ENCODE peak calls at places on chromosomes 13 and 19, in eight cellular contexts. E is HTR-8/SVneo; F is AG08395; Q is stimulated activated CD8-positive, alpha-beta memory T cell treated with anti-CD3 and anti-CD28 coated beads, Interleukin-15, amount 100 ng/mL, for 24 hours; V is WTC11; J is M059J; O is LHCN-M2; P is stimulated activated CD4-positive, alpha-beta T cell treated with anti-CD3 and anti-CD28 coated beads, Interleukin-2, amount 100 ng/mL, for 48 hours. X is an unnamed sample.

GRCh38 chr19:32767951-32768679 is 48.5 kb downstream of the TDRD12 start:
- DNase-seq in V (no peak), J (no peak), Q (no peak), O (peak; percentile 20), P (no peak), E (no peak), F (no peak), X (no peak)

GRCh38 chr13:50375792-50376191 is 360.5 kb downstream of the KCNRG start:
- DNase-seq in V (no peak), E (no peak), Q (no peak), F (peak; percentile 77), P (no peak), J (peak; percentile 90), O (peak; percentile 94), X (no peak)

GRCh38 chr13:53281677-53282076 is 253.1 kb downstream of the OLFM4 start:
- DNase-seq in V (no peak), Q (no peak), E (no peak), J (no peak), O (no peak), F (no peak), P (no peak), X (no peak)

GRCh38 chr13:51456510-51456909 is 3.7 kb upstream of the INTS6 start:
- DNase-seq in J (no peak), P (no peak), O (no peak), E (no peak), Q (no peak), F (no peak), V (no peak), X (no peak)

GRCh38 chr13:46934749-46935148 is 37.9 kb upstream of the HTR2A start:
- DNase-seq in J (peak; percentile 5), V (no peak), Q (no peak), O (no peak), E (no peak), F (no peak), P (no peak), X (no peak)

GRCh38 chr13:66969291-66969690 is 260.8 kb downstream of the PCDH9 start:
- DNase-seq in Q (no peak), F (no peak), O (no peak), V (no peak), J (no peak), P (no peak), E (no peak), X (no peak)

GRCh38 chr13:109376936-109377335 is 409.4 kb downstream of the IRS2 start:
- DNase-seq in P (no peak), Q (no peak), J (no peak), F (no peak), V (no peak), E (no peak), O (no peak), X (no peak)

GRCh38 chr13:52749446-52749845 is 9.8 kb upstream of the CNMD start:
- DNase-seq in P (no peak), V (no peak), F (no peak), Q (no peak), J (no peak), E (no peak), O (no peak), X (no peak)

GRCh38 chr13:61908906-61909305 is 493.3 kb upstream of the PCDH20 start:
- DNase-seq in E (no peak), P (no peak), Q (no peak), O (no peak), V (peak; percentile 16), J (no peak), F (no peak), X (no peak)

GRCh38 chr19:28469544-28469943 is 743.4 kb downstream of the UQCRFS1 start:
- DNase-seq in O (no peak), F (no peak), J (no peak), V (no peak), P (no peak), Q (no peak), E (no peak), X (no peak)

GRCh38 chr19:45103200-45103624 is 10.2 kb downstream of the PPP1R37 start:
- DNase-seq in E (no peak), F (no peak), V (no peak), Q (no peak), J (no peak), O (no peak), P (no peak), X (no peak)

GRCh38 chr19:24033962-24034342 is 53.0 kb upstream of the ZNF254 start:
- DNase-seq in O (peak; percentile 71), V (no peak), F (peak; percentile 56), J (peak; percentile 70), E (peak; percentile 10), P (peak; percentile 16), Q (peak; percentile 1), X (peak; percentile 70)

GRCh38 chr19:19338082-19338481 is 17.5 kb downstream of the MAU2 start:
- DNase-seq in P (no peak), E (no peak), J (peak; percentile 90), V (no peak), F (peak; percentile 35), O (peak; percentile 90), Q (no peak), X (no peak)

GRCh38 chr13:103156346-103156998 is 90.3 kb upstream of the SLC10A2 start:
- DNase-seq in F (no peak), P (no peak), O (no peak), Q (no peak), J (no peak), E (no peak), V (no peak), X (no peak)